ENCODE peak calls at places on chromosomes 4 and X, in four cellular contexts. One of them, this sample, is unnamed. For H3K9me3 and H3K4me1, the result is how much of the 10 kb centered on the place peaks cover.

GRCh38 chrX:19697416-19697815 is 182.1 kb upstream of the MAP3K15 start:
- DNase-seq in K562: no peak
- DNase-seq in Karpas-422: no peak
- DNase-seq in A549: peak
- DNase-seq in this sample: no peak

GRCh38 chrX:10155137-10155536 is 1.6 kb upstream of the CLCN4 start:
- DNase-seq in K562: no peak
- DNase-seq in A549: no peak
- DNase-seq in Karpas-422: no peak
- DNase-seq in this sample: no peak

GRCh38 chr4:20193522-20193902 is 58.2 kb upstream of the SLIT2 start:
- DNase-seq in K562: no peak
- DNase-seq in Karpas-422: no peak
- DNase-seq in A549: no peak
- DNase-seq in this sample: no peak

GRCh38 chr4:143085224-143085623 is 99.5 kb upstream of the USP38 start:
- DNase-seq in A549: peak
- DNase-seq in Karpas-422: no peak
- DNase-seq in K562: no peak
- DNase-seq in this sample: no peak

GRCh38 chrX:13360146-13360545 is 40.3 kb upstream of the ATXN3L start:
- DNase-seq in Karpas-422: no peak
- DNase-seq in K562: no peak
- DNase-seq in A549: no peak
- DNase-seq in this sample: no peak

GRCh38 chr4:164572877-164573279 is 181.1 kb upstream of the SMIM31 start:
- DNase-seq in A549: no peak
- DNase-seq in K562: no peak
- DNase-seq in Karpas-422: no peak
- DNase-seq in this sample: no peak

GRCh38 chr4:120918788-120919187 is 3.7 kb downstream of the PRDM5 start:
- DNase-seq in K562: no peak
- DNase-seq in Karpas-422: no peak
- DNase-seq in A549: no peak
- DNase-seq in this sample: no peak

GRCh38 chr4:2935762-2936743 is 27.2 kb downstream of the NOP14 start:
- DNase-seq in K562: no peak
- DNase-seq in A549: peak
- DNase-seq in Karpas-422: peak
- DNase-seq in this sample: no peak

GRCh38 chr4:127732623-127733199 is 2.5 kb downstream of the SLC25A31 start:
- DNase-seq in K562: no peak
- DNase-seq in A549: peak
- DNase-seq in Karpas-422: peak
- DNase-seq in this sample: no peak

GRCh38 chr4:152705918-152706317 is 26.1 kb upstream of the TMEM154 start:
- DNase-seq in K562: no peak
- DNase-seq in Karpas-422: no peak
- DNase-seq in A549: no peak
- DNase-seq in this sample: no peak
- H3K9me3 ChIP-seq in K562: under half
- H3K9me3 ChIP-seq in Karpas-422: under half
- H3K9me3 ChIP-seq in A549: under half
- H3K9me3 ChIP-seq in this sample: under half

GRCh38 chr4:73619351-73619750 is 885 bp downstream of the RASSF6 start:
- DNase-seq in A549: no peak
- DNase-seq in Karpas-422: no peak
- DNase-seq in K562: no peak
- DNase-seq in this sample: no peak
- H3K4me1 ChIP-seq in A549: under half
- H3K4me1 ChIP-seq in Karpas-422: half or more
- H3K4me1 ChIP-seq in K562: under half
- H3K4me1 ChIP-seq in this sample: under half

GRCh38 chr4:176350671-176351070 is 30.9 kb downstream of the SPCS3 start:
- DNase-seq in Karpas-422: no peak
- DNase-seq in A549: no peak
- DNase-seq in K562: no peak
- DNase-seq in this sample: peak
- H3K9me3 ChIP-seq in Karpas-422: under half
- H3K9me3 ChIP-seq in A549: under half
- H3K9me3 ChIP-seq in K562: under half
- H3K9me3 ChIP-seq in this sample: under half

DNA sequence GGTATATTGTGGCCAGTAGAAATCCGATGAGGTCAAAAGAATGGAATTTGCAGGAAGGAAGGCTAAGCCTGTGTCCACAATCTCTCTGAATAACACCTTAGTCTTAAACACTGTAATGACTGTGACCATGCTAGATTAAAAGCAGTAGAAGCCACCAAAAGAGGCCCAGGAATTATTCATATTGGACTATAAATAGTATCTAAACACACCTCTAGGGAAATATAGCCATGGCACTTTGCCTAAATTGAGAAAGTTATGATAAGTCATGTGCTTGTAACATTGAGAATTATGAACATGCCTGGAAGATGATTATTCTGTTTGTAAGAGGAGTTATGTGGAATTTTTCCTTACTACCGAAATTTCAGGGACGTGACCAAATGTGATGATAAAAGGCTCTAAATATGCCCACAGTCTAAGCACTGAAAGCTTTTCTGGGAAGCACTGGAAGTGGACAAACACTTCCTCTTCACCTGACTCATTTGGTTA is 298.5 kb downstream of the KCTD8 start:
- DNase-seq in A549: no peak
- DNase-seq in K562: no peak
- DNase-seq in Karpas-422: no peak
- DNase-seq in this sample: no peak
- H3K4me1 ChIP-seq in A549: under half
- H3K4me1 ChIP-seq in K562: under half
- H3K4me1 ChIP-seq in Karpas-422: under half
- H3K4me1 ChIP-seq in this sample: under half